ENCODE peak calls at places on chromosomes 4 and X, in four cellular contexts. One of them, this sample, is unnamed.
A peak's percentile ranks its signal among the peaks of the same experiment; 100 is the strongest.

GRCh38 chrX:17747692-17748091 is 10.4 kb downstream of the SCML1 start:
- ATAC-seq in pancreas: no peak
- ATAC-seq in activated naive CD4-positive, alpha-beta T cell treated with anti-CD3 and anti-CD28 coated beads, Interleukin-2, amount 50 U/mL, for 72 hours: no peak
- ATAC-seq in activated CD8-positive, alpha-beta T cell treated with anti-CD3 and anti-CD28 coated beads for 36 hours: no peak
- ATAC-seq in this sample: no peak

GRCh38 chr4:102598102-102598758 is 97.1 kb downstream of the NFKB1 start:
- ATAC-seq in activated CD8-positive, alpha-beta T cell treated with anti-CD3 and anti-CD28 coated beads for 36 hours: peak; percentile 75
- ATAC-seq in pancreas: no peak
- ATAC-seq in activated naive CD4-positive, alpha-beta T cell treated with anti-CD3 and anti-CD28 coated beads, Interleukin-2, amount 50 U/mL, for 72 hours: peak; percentile 80
- ATAC-seq in this sample: no peak

GRCh38 chrX:150966235-150966634 is 16.9 kb upstream of the HMGB3 start:
- ATAC-seq in activated naive CD4-positive, alpha-beta T cell treated with anti-CD3 and anti-CD28 coated beads, Interleukin-2, amount 50 U/mL, for 72 hours: no peak
- ATAC-seq in pancreas: no peak
- ATAC-seq in activated CD8-positive, alpha-beta T cell treated with anti-CD3 and anti-CD28 coated beads for 36 hours: no peak
- ATAC-seq in this sample: no peak

GRCh38 chr4:74056114-74056857 is 17.8 kb upstream of the CXCL3 start:
- ATAC-seq in pancreas: no peak
- ATAC-seq in activated naive CD4-positive, alpha-beta T cell treated with anti-CD3 and anti-CD28 coated beads, Interleukin-2, amount 50 U/mL, for 72 hours: no peak
- ATAC-seq in activated CD8-positive, alpha-beta T cell treated with anti-CD3 and anti-CD28 coated beads for 36 hours: no peak
- ATAC-seq in this sample: no peak

GRCh38 chr4:173052439-173052838 is 116.2 kb upstream of the GALNT7 start:
- ATAC-seq in activated CD8-positive, alpha-beta T cell treated with anti-CD3 and anti-CD28 coated beads for 36 hours: no peak
- ATAC-seq in pancreas: no peak
- ATAC-seq in activated naive CD4-positive, alpha-beta T cell treated with anti-CD3 and anti-CD28 coated beads, Interleukin-2, amount 50 U/mL, for 72 hours: no peak
- ATAC-seq in this sample: no peak

GRCh38 chr4:6885953-6886557 is 23.6 kb upstream of the TBC1D14 start:
- ATAC-seq in activated CD8-positive, alpha-beta T cell treated with anti-CD3 and anti-CD28 coated beads for 36 hours: peak; percentile 78
- ATAC-seq in pancreas: peak; percentile 80
- ATAC-seq in activated naive CD4-positive, alpha-beta T cell treated with anti-CD3 and anti-CD28 coated beads, Interleukin-2, amount 50 U/mL, for 72 hours: peak; percentile 26
- ATAC-seq in this sample: peak; percentile 75

GRCh38 chr4:40506492-40506891 is 123.2 kb downstream of the RBM47 start:
- ATAC-seq in activated naive CD4-positive, alpha-beta T cell treated with anti-CD3 and anti-CD28 coated beads, Interleukin-2, amount 50 U/mL, for 72 hours: no peak
- ATAC-seq in activated CD8-positive, alpha-beta T cell treated with anti-CD3 and anti-CD28 coated beads for 36 hours: no peak
- ATAC-seq in pancreas: peak; percentile 55
- ATAC-seq in this sample: no peak

GRCh38 chr4:89000844-89001360 is 56.1 kb downstream of the FAM13A start:
- ATAC-seq in pancreas: peak; percentile 82
- ATAC-seq in activated naive CD4-positive, alpha-beta T cell treated with anti-CD3 and anti-CD28 coated beads, Interleukin-2, amount 50 U/mL, for 72 hours: peak; percentile 33
- ATAC-seq in activated CD8-positive, alpha-beta T cell treated with anti-CD3 and anti-CD28 coated beads for 36 hours: no peak
- ATAC-seq in this sample: peak; percentile 25

GRCh38 chr4:54277691-54278090 is 48.6 kb downstream of the PDGFRA start:
- ATAC-seq in activated CD8-positive, alpha-beta T cell treated with anti-CD3 and anti-CD28 coated beads for 36 hours: peak; percentile 24
- ATAC-seq in activated naive CD4-positive, alpha-beta T cell treated with anti-CD3 and anti-CD28 coated beads, Interleukin-2, amount 50 U/mL, for 72 hours: no peak
- ATAC-seq in pancreas: peak; percentile 55
- ATAC-seq in this sample: peak; percentile 14

This sample was measured in gastroesophageal sphincter.